ENCODE peak calls at places on chromosomes 12 and 14, in five cellular contexts. H is pancreas; C is CD8-positive, alpha-beta memory T cell; N is MM.1S; R is cardiac muscle cell. Q is an unnamed sample. For H3K4me1, the result is how much of the 10 kb centered on the place peaks cover.

GRCh38 chr14:64641760-64642159 is 62.5 kb upstream of the PLEKHG3 start:
- DNase-seq in N (no peak), C (no peak), R (no peak), H (no peak), Q (no peak)

GRCh38 chr12:110159671-110160245 is 35.6 kb downstream of the IFT81 start:
- DNase-seq in C (no peak), H (no peak), N (no peak), R (no peak), Q (no peak)

GRCh38 chr12:123064885-123065619 is 84.6 kb downstream of the ARL6IP4 start:
- DNase-seq in H (no peak), C (no peak), R (no peak), N (no peak), Q (no peak)

GRCh38 chr12:57850924-57851323 is 4.4 kb upstream of the CTDSP2 start:
- DNase-seq in N (no peak), R (no peak), C (no peak), H (no peak), Q (no peak)

GRCh38 chr12:46267618-46268348 is 1.1 kb downstream of the SLC38A1 start:
- DNase-seq in H (peak), N (peak), R (peak), C (peak), Q (peak)

GRCh38 chr14:100203962-100204834 is 34.7 kb upstream of the YY1 start:
- DNase-seq in C (no peak), H (no peak), R (peak), N (no peak), Q (no peak)

GRCh38 chr12:96434107-96434506 is 33.9 kb upstream of the CDK17 start:
- DNase-seq in R (peak), N (peak), H (no peak), C (peak), Q (peak)

GRCh38 chr12:8581098-8581784 is 31.4 kb downstream of the AICDA start:
- DNase-seq in H (no peak), N (no peak), R (no peak), C (no peak), Q (no peak)

GRCh38 chr14:95127531-95127911 is 29.8 kb downstream of the DICER1 start:
- DNase-seq in C (no peak), R (no peak), H (no peak), N (no peak), Q (no peak)

GRCh38 chr12:124098101-124098757 is 125.2 kb downstream of the ZNF664 start:
- DNase-seq in C (no peak), N (no peak), H (no peak), R (no peak), Q (no peak)

GRCh38 chr14:75310295-75311059 is 31.8 kb downstream of the FOS start:
- DNase-seq in N (no peak), H (peak), C (no peak), R (peak), Q (no peak)

GRCh38 chr14:93729993-93730392 is 58.3 kb downstream of the PRIMA1 start:
- DNase-seq in C (no peak), H (no peak), R (no peak), N (no peak), Q (no peak)

GRCh38 chr14:102050625-102051024 is 36.2 kb downstream of the HSP90AA1 start:
- DNase-seq in N (no peak), R (no peak), H (no peak), C (no peak), Q (no peak)

GRCh38 chr12:117330441-117331113 is 30.8 kb downstream of the NOS1 start:
- DNase-seq in H (no peak), C (no peak), R (no peak), N (no peak), Q (no peak)

GRCh38 chr12:106879612-106880011 is 76.1 kb upstream of the TMEM263 start:
- DNase-seq in N (no peak), R (no peak), H (no peak), C (no peak), Q (no peak)

GRCh38 chr12:65010437-65010836 is 110.7 kb downstream of the WIF1 start:
- DNase-seq in H (no peak), C (no peak), N (no peak), R (no peak), Q (no peak)

GRCh38 chr12:121792607-121793500 is 634 bp downstream of the RHOF start:
- DNase-seq in N (no peak), R (no peak), C (peak), H (no peak), Q (peak)

GRCh38 chr14:76195003-76195402 is 43.3 kb downstream of the GPATCH2L start:
- DNase-seq in N (no peak), C (no peak), R (no peak), H (no peak), Q (no peak)

GRCh38 chr14:92930737-92931602 is 8.0 kb downstream of the CHGA start:
- DNase-seq in N (no peak), H (no peak), C (no peak), R (no peak), Q (no peak)

GRCh38 chr12:106519587-106519986 is 63.2 kb upstream of the RFX4 start:
- DNase-seq in R (peak), C (no peak), N (no peak), H (no peak), Q (no peak)

GRCh38 chr12:25526778-25527177 is 26.3 kb downstream of the LMNTD1 start:
- DNase-seq in H (no peak), R (no peak), C (no peak), N (no peak), Q (no peak)

GRCh38 chr12:121628536-121628935 is 2.2 kb downstream of the ORAI1 start:
- DNase-seq in C (no peak), N (no peak), R (no peak), H (no peak), Q (peak)

DNA sequence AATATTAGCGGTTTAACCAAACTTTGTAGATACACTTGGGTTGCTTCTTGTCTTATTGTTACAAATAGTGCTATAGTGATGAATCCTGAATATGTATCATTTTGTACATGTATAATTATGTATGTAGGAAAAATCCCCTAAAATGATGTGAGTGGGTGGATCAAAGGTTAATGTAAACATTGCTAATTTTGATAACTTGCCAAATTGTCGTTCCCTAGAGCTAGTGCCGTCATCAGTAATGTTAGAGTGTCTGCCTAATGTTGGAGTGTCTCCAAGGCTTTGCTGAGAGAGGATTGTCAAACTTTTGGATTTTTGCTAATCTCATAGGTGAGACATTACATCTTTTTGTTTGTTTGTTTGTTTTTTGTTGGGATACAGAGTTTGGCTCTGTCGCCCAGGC is 44.4 kb downstream of the AEBP2 start:
- DNase-seq in N (no peak), H (no peak), C (no peak), R (peak), Q (no peak)
- H3K27ac ChIP-seq in N (no peak), H (no peak), C (no peak), R (no peak), Q (peak)

GRCh38 chr14:68250950-68251765 is 431.6 kb downstream of the RAD51B start:
- DNase-seq in N (peak), C (no peak), H (no peak), R (no peak), Q (no peak)
- H3K4me1 ChIP-seq in N (under half), C (under half), H (half or more), R (half or more), Q (under half)

GRCh38 chr12:68331500-68331868 is 678 bp downstream of the MDM1 start:
- DNase-seq in H (no peak), R (no peak), C (no peak), N (peak), Q (no peak)

GRCh38 chr12:68332726-68333630 is 816 bp upstream of the MDM1 start:
- DNase-seq in R (peak), N (no peak), C (no peak), H (no peak), Q (no peak)

GRCh38 chr12:68335462-68335861 is 3.3 kb upstream of the MDM1 start:
- DNase-seq in R (no peak), N (no peak), C (no peak), H (no peak), Q (no peak)

GRCh38 chr12:68334136-68334535 is 2.0 kb upstream of the MDM1 start:
- DNase-seq in N (no peak), C (no peak), R (no peak), H (no peak), Q (no peak)

DNA sequence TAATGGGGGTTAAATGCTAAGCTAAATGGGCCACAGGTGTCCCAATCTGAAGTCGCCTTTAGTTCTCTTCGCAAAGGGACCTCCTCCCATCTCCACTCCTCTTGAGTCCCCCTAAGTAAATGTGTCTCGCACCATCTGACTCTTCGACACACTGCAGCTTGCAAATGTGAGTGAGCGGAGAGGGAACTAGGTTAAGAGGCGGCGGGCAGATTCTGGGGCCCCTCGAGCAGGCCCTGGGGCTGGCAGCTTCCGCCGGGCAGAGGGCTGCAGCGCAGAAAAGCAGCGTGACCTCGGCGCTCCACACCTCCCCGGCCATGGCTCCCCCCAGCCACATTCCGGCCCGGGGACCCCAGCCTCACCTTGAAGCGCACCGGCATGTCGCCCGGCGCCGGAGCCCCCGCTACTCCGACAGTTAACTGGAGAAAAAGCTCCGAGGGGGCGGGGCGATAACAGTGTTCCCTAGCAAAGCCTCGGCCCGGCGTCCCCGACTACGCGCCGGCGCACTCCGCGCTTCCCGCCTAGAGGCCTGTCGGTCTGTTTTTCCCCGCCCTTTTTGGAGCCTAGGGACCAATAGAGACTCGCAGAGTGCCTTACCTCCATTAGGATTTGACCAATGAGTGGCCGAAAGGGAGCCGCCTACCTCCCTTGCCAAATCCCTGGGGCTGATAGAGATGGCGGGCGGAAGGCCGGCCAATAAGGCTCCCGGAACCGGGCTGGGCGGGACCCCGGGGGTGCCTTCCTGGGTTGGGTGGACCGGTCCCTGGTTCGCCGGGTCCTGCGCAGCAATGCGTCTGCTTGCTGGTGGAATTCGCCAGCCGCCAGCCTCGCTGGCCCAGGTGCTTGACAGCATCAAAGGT is at the start of gene MDM1:
- DNase-seq in C (peak), H (peak), N (peak), R (peak), Q (peak)
- H3K27ac ChIP-seq in C (peak), H (no peak), N (peak), R (peak), Q (peak)

GRCh38 chr12:93677195-93678064 is at the start of gene CRADD:
- DNase-seq in C (peak), R (peak), N (peak), H (peak), Q (peak)

GRCh38 chr12:93679308-93679933 is 2.2 kb downstream of the CRADD start:
- DNase-seq in R (no peak), N (no peak), C (no peak), H (no peak), Q (no peak)

GRCh38 chr12:93674386-93674785 is 2.8 kb upstream of the CRADD start:
- DNase-seq in H (no peak), C (no peak), N (no peak), R (no peak), Q (no peak)

GRCh38 chr12:93678779-93679178 is 1.6 kb downstream of the CRADD start:
- DNase-seq in R (no peak), C (no peak), H (no peak), N (no peak), Q (no peak)

DNA sequence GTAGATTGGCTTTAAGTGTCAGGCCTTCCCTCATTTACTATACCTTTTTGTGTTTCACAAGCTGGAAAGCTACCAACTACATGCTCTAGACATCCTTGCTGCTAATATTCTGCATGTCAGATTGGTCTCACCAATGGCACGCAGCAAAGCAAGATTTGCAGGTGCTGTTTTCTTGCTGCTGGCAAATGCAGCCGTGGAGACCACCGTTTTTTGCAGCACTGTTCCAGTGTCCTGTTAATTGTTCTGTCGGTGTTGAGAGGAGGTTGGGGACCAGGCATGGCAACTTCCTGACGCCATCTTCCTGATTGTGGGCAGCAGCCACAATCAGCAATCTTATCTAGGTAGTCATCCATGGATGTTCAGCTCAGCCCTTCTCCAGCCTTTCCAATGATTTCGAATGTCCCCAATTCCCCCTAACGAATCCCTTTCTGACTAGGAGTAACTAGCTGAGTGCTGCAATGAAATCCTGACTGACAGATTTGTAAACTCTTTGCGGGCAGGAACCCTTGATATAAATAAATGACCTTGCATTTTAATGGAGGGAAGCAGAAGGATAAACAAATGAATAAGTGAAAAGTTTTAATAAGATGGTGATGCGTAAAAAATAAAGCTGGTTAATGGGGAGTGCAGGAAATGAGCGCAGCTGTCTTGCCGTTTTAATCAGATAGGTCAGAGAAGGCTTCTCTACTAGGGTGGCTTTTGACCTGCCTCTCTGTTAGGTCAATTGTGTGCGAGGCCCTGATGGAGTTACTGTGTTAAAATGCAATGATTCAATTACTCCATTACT is 574 bp upstream of the CRADD start:
- DNase-seq in H (no peak), R (no peak), N (no peak), C (no peak), Q (peak)
- H3K4me1 ChIP-seq in H (under half), R (under half), N (under half), C (under half), Q (under half)

DNA sequence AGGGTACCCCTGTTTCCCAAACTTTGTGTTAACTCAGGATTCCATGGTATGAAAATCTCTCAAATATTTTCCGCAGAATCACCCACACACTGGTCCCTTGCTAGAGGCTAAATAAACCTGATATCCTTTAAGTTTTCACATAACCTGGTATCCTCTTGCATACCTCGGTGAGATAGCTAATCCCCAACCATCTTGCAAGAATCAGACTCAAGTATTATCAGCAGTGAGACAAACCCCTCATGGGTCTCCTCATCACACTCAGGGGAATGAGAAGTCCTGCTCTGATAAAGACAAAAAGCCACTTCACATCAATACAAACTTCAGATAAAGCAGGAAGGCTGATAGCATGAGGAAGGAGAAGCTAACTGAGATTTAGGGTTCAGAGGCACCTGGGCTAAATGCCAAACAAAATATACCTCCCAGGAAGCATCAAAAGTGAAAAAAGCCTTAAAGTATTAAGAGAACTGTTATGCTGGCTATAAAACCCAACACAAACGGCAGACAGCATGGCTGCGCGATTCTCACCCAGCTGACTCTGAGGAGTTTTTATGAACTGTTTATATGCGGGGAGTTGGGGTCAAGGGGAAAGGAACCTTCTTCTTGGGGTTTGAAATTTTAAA is 96.5 kb downstream of the FOXN3 start:
- DNase-seq in N (no peak), R (peak), H (no peak), C (no peak), Q (no peak)
- H3K27ac ChIP-seq in N (no peak), R (peak), H (no peak), C (no peak), Q (no peak)

GRCh38 chr14:68549966-68550705 is 242.7 kb downstream of the ZFP36L1 start:
- DNase-seq in C (no peak), N (no peak), R (peak), H (peak), Q (no peak)
- H3K4me1 ChIP-seq in C (under half), N (under half), R (under half), H (under half), Q (under half)

Q was measured in CD4-positive, alpha-beta memory T cell.